ENCODE peak calls at places on chromosomes 3 and 15, in four cellular contexts. K is fibroblast of the aortic adventitia, I is sigmoid colon, N is Peyer's patch. U is an unnamed sample.

GRCh38 chr3:78139166-78139565 is 1099.3 kb downstream of the ROBO2 start:
- DNase-seq in K (peak), I (no peak), N (no peak), U (no peak)

GRCh38 chr15:62896969-62897486 is 145.5 kb upstream of the TPM1 start:
- DNase-seq in K (peak), I (peak), N (peak), U (no peak)

GRCh38 chr3:124267406-124267805 is 275.5 kb upstream of the ROPN1 start:
- DNase-seq in K (no peak), I (no peak), N (no peak), U (no peak)

GRCh38 chr3:133428552-133428951 is 28.7 kb downstream of the BFSP2 start:
- DNase-seq in K (no peak), I (no peak), N (no peak), U (no peak)

GRCh38 chr3:1235526-1236120 is 142.8 kb downstream of the CNTN6 start:
- DNase-seq in K (no peak), I (no peak), N (no peak), U (no peak)

GRCh38 chr3:120506076-120506827 is 55.5 kb upstream of the FSTL1 start:
- DNase-seq in K (peak), I (no peak), N (no peak), U (no peak)

GRCh38 chr15:99275525-99276128 is 24.3 kb downstream of the LRRC28 start:
- DNase-seq in K (no peak), I (no peak), N (no peak), U (no peak)

GRCh38 chr3:186097663-186098451 is 11.0 kb downstream of the ETV5 start:
- DNase-seq in K (peak), I (peak), N (no peak), U (no peak)

GRCh38 chr3:137110392-137110996 is 152.7 kb downstream of the IL20RB start:
- DNase-seq in K (peak), I (no peak), N (no peak), U (peak)

GRCh38 chr3:27659279-27660021 is 62.7 kb downstream of the EOMES start:
- DNase-seq in K (peak), I (no peak), N (peak), U (peak)

GRCh38 chr3:197354195-197355059 is 56.0 kb upstream of the DLG1 start:
- DNase-seq in K (peak), I (peak), N (no peak), U (no peak)

GRCh38 chr15:75966073-75966472 is 46.2 kb downstream of the NRG4 start:
- DNase-seq in K (peak), I (no peak), N (no peak), U (no peak)

GRCh38 chr3:58404396-58404795 is 29.2 kb downstream of the PDHB start:
- DNase-seq in K (peak), I (no peak), N (no peak), U (no peak)

GRCh38 chr3:187269486-187269885 is 22.1 kb downstream of the MASP1 start:
- DNase-seq in K (no peak), I (no peak), N (no peak), U (no peak)

GRCh38 chr3:153242900-153243299 is 80.9 kb downstream of the RAP2B start:
- DNase-seq in K (no peak), I (no peak), N (no peak), U (no peak)

GRCh38 chr3:172562881-172563835 is 39.9 kb upstream of the TNFSF10 start:
- DNase-seq in K (peak), I (peak), N (no peak), U (no peak)

GRCh38 chr3:178822722-178823121 is 248.9 kb downstream of the ZMAT3 start:
- DNase-seq in K (no peak), I (no peak), N (no peak), U (no peak)

GRCh38 chr3:114557791-114558190 is 264.0 kb downstream of the TIGIT start:
- DNase-seq in K (peak), I (no peak), N (no peak), U (no peak)

GRCh38 chr15:83118968-83119367 is 11.5 kb downstream of the TM6SF1 start:
- DNase-seq in K (no peak), I (no peak), N (no peak), U (no peak)

GRCh38 chr3:18812316-18812715 is 336.0 kb upstream of the KCNH8 start:
- DNase-seq in K (peak), I (no peak), N (no peak), U (no peak)

GRCh38 chr3:66858656-66859381 is 139.3 kb upstream of the KBTBD8 start:
- DNase-seq in K (no peak), I (no peak), N (no peak), U (no peak)

GRCh38 chr15:50562735-50563640 is 16.5 kb upstream of the USP50 start:
- DNase-seq in K (no peak), I (no peak), N (no peak), U (no peak)

GRCh38 chr3:106457278-106458210 is 588.7 kb upstream of the CBLB start:
- DNase-seq in K (peak), I (no peak), N (no peak), U (peak)

GRCh38 chr15:73856458-73857192 is 16.7 kb upstream of the TBC1D21 start:
- DNase-seq in K (no peak), I (no peak), N (no peak), U (no peak)

GRCh38 chr3:115518100-115518852 is 105.0 kb upstream of the GAP43 start:
- DNase-seq in K (peak), I (no peak), N (no peak), U (no peak)

GRCh38 chr15:51750942-51751686 is at the start of gene TMOD2:
- DNase-seq in K (peak), I (peak), N (peak), U (peak)

GRCh38 chr15:68643216-68643830 is 64.5 kb downstream of the CORO2B start:
- DNase-seq in K (no peak), I (peak), N (no peak), U (no peak)

GRCh38 chr3:24608701-24609387 is 114.2 kb upstream of the THRB start:
- DNase-seq in K (peak), I (no peak), N (no peak), U (no peak)

GRCh38 chr15:39025331-39025730 is 460.7 kb upstream of the RASGRP1 start:
- DNase-seq in K (no peak), I (no peak), N (no peak), U (no peak)

GRCh38 chr3:184344579-184345350 is 7.4 kb downstream of the FAM131A start:
- DNase-seq in K (no peak), I (no peak), N (no peak), U (no peak)

GRCh38 chr15:80159811-80160569 is 7.2 kb downstream of the FAH start:
- DNase-seq in K (peak), I (no peak), N (no peak), U (peak)

GRCh38 chr15:60740787-60741354 is 261.9 kb upstream of the ICE2 start:
- DNase-seq in K (peak), I (no peak), N (no peak), U (no peak)

GRCh38 chr3:88640581-88640980 is 466.8 kb upstream of the EPHA3 start:
- DNase-seq in K (no peak), I (no peak), N (no peak), U (no peak)

DNA sequence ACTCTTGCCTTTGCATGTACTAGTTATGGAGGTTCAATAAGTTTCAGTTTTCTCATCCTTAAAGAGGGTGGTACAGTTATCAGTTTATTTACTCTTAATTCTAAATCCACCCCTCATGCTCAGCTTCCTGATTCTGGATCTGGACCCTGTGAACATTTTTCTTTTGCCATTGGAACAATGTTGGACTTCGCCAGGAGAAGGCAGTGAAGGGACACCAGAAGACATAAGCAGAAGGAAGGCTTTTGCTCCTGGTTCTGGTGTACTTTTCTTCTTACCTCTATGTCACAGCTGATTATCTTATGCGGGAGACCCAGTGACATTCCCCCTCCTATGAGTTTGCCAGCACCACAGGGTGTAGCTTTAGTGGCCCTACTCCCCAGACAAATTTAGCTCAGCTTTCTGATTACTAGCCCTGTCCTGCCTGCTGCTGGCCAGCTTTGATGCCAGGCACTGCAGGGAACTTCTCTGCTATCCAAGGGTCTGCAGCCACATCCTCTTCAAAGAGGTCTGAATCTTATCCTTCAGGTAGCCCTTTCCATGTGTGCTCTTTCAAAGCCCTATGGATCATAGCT is 466.3 kb upstream of the EPHA3 start:
- DNase-seq in K (no peak), I (no peak), N (no peak), U (no peak)
- TF ChIP-seq CTCF in K (no peak), I (no peak), N (no peak), U (no peak)

DNA sequence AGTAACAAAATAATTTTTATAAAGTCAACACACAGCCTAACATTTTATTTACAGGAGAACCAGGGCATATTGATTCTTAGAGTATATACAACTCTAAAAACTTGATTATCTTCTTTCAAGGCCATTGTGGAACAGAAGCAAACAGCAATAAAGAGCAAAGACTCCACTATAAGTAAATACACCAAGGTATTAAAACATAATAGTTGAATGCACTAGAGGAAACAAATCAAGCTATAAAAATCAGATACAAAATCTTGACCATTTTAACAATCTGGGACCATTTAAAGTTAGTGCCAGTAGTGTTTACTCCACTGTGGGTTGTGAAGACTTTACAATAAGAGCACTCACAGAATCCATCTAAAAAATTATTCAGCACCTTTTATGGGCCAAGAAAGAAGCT is 323.6 kb downstream of the AGBL1 start:
- DNase-seq in K (no peak), I (no peak), N (no peak), U (no peak)
- TF ChIP-seq CTCF in K (no peak), I (no peak), N (no peak), U (no peak)

DNA sequence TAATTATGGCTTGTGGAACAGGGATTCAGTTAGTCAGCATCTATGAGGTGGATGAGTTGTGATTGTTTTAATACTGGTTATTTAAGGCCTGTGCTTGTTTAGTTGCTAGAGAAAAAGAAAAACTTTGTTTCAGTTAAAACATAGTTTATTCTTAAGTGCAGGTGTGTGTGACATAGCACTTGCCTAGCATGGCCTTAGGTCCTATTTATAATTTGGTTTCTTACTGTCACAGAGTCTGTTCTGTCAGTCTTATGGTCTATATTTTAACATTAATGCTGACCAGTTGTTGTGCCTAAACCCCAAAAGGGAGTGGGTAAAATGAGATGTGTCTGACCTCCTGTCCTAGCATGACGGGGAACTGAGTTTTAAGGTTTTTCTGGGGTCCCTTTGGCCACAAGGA is 486.3 kb downstream of the ZIC1 start:
- DNase-seq in K (no peak), I (no peak), N (no peak), U (no peak)
- TF ChIP-seq CTCF in K (no peak), I (no peak), N (no peak), U (no peak)

GRCh38 chr3:56988874-56989433 is 71.5 kb upstream of the SPATA12 start:
- DNase-seq in K (peak), I (peak), N (peak), U (peak)

GRCh38 chr3:56986347-56986746 is 74.1 kb upstream of the SPATA12 start:
- DNase-seq in K (no peak), I (no peak), N (no peak), U (no peak)

GRCh38 chr3:56985460-56986327 is 74.8 kb upstream of the SPATA12 start:
- DNase-seq in K (peak), I (no peak), N (no peak), U (no peak)

GRCh38 chr3:56988458-56988857 is 72.0 kb upstream of the SPATA12 start:
- DNase-seq in K (no peak), I (no peak), N (no peak), U (no peak)

DNA sequence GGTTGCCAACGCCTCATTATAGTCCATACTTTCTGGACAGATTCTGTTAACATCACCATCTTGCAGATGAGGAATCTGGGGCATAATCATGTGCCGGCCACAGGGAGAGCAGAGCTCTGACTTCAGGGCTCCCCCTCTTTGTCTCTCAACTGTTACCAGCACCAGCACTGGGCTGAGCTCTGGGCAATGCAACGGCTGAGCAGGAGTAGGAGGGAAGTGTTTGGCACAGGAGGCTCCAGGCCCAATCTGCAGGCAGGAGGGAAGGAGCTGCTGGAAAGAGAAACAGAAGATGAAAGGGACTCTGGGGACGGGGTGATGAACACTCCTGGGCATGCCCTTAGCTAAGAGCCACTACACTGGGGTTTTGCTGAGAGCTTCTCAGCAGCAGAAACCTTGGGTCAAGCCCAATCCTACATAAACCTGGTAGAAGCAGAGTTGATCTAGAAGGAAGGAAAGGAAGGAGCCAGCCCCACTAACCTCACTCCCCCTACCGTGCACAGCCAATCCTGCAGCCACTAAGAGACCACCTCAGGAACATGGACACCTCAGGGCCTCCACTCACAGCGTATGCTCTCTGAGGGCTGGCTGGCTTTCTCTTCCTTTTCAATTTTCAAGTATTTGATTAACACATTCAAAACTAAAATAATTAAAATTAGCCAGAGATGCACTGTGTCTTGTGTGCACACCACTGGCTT is 73.1 kb upstream of the SPATA12 start:
- DNase-seq in K (peak), I (no peak), N (no peak), U (no peak)
- TF ChIP-seq CTCF in K (peak), I (no peak), N (no peak), U (no peak)